ENCODE peak calls at places on chromosomes 3 and 15, in ten cellular contexts. Q is activated T-cell treated with anti-CD3 and anti-CD28 coated beads for 4 hours; G is SW 1271; O is CD8-positive, alpha-beta T cell; X is Kasumi-1; U is neural progenitor cell; N is RWPE1; B is iPS-NIHi11; F is dermis microvascular lymphatic vessel endothelial cell; C is activated CD8-positive, alpha-beta memory T cell treated with anti-CD3 and anti-CD28 coated beads for 24 hours. V is an unnamed sample.

GRCh38 chr3:167882057-167882667 is 146.6 kb downstream of the SERPINI1 start:
- DNase-seq in Q (no peak), G (peak), O (no peak), X (peak), U (peak), N (peak), B (peak), F (peak), C (no peak), V (no peak)

GRCh38 chr3:67031986-67032385 is 33.9 kb downstream of the KBTBD8 start:
- DNase-seq in Q (no peak), G (no peak), O (no peak), X (no peak), U (no peak), N (no peak), B (no peak), F (no peak), C (no peak), V (no peak)

GRCh38 chr3:93992211-93992610 is 12.3 kb downstream of the ARL13B start:
- DNase-seq in Q (no peak), G (no peak), O (no peak), X (no peak), U (no peak), N (no peak), B (no peak), F (no peak), C (no peak), V (no peak)

GRCh38 chr3:188950832-188951489 is 220.8 kb upstream of the TPRG1 start:
- DNase-seq in Q (peak), G (peak), O (no peak), X (peak), U (no peak), N (peak), B (no peak), F (peak), C (peak), V (no peak)

GRCh38 chr15:23877502-23878412 is 190.7 kb upstream of the NDN start:
- DNase-seq in Q (no peak), G (peak), O (no peak), X (no peak), U (peak), N (peak), B (peak), F (no peak), C (no peak), V (peak)

GRCh38 chr3:195905970-195906864 is 2.1 kb downstream of the TNK2 start:
- DNase-seq in Q (no peak), G (no peak), O (no peak), X (no peak), U (no peak), N (no peak), B (no peak), F (peak), C (no peak), V (no peak)

GRCh38 chr3:42043116-42043796 is 47.9 kb upstream of the TRAK1 start:
- DNase-seq in Q (no peak), G (peak), O (no peak), X (no peak), U (peak), N (no peak), B (peak), F (peak), C (no peak), V (no peak)

GRCh38 chr3:171676600-171677175 is 133.6 kb downstream of the PLD1 start:
- DNase-seq in Q (no peak), G (no peak), O (no peak), X (no peak), U (no peak), N (no peak), B (no peak), F (no peak), C (no peak), V (no peak)

GRCh38 chr15:71397377-71397776 is 282.1 kb downstream of the THSD4 start:
- DNase-seq in Q (no peak), G (no peak), O (no peak), X (no peak), U (no peak), N (no peak), B (no peak), F (no peak), C (no peak), V (no peak)

V was measured in GM12891.